ENCODE peak calls at places on chromosomes 6 and 20, in four cellular contexts. H is HepG2, X is GM12878, V is SK-N-SH. A is an unnamed sample.
A peak's percentile ranks its signal among the peaks of the same experiment; 100 is the strongest.

GRCh38 chr20:45998761-45999160 is 9.9 kb upstream of the MMP9 start:
- DNase-seq in X (no peak), V (no peak), H (no peak), A (no peak)

GRCh38 chr6:52130440-52130839 is 43.0 kb upstream of the PKHD1 start:
- DNase-seq in V (no peak), H (no peak), X (no peak), A (no peak)

GRCh38 chr6:21331221-21331620 is 262.3 kb upstream of the SOX4 start:
- DNase-seq in X (no peak), V (no peak), H (no peak), A (no peak)

GRCh38 chr20:63311833-63312243 is 18.9 kb downstream of the COL20A1 start:
- DNase-seq in H (no peak), V (no peak), X (no peak), A (no peak)

GRCh38 chr6:136552054-136552453 is 1.8 kb upstream of the MAP7 start:
- DNase-seq in V (peak; percentile 24), X (no peak), H (no peak), A (no peak)

GRCh38 chr6:84764332-84765049 is at the start of gene TBX18:
- DNase-seq in X (no peak), H (peak; percentile 35), V (peak; percentile 85), A (peak; percentile 85)

GRCh38 chr6:111828799-111829198 is 44.5 kb downstream of the FYN start:
- DNase-seq in V (no peak), X (no peak), H (no peak), A (no peak)

GRCh38 chr6:104642871-104643270 is 216.8 kb downstream of the HACE1 start:
- DNase-seq in X (no peak), V (no peak), H (no peak), A (no peak)

GRCh38 chr6:159760602-159761057 is 1.2 kb upstream of the ACAT2 start:
- DNase-seq in V (no peak), X (no peak), H (peak; percentile 24), A (no peak)

GRCh38 chr6:1611322-1611571 is 1.5 kb downstream of the FOXC1 start:
- DNase-seq in X (no peak), V (peak; percentile 86), H (no peak), A (no peak)

GRCh38 chr20:2237059-2237458 is 58.7 kb upstream of the TGM3 start:
- DNase-seq in X (no peak), H (no peak), V (no peak), A (no peak)

GRCh38 chr6:145731432-145731831 is 3.9 kb downstream of the EPM2A start:
- DNase-seq in X (no peak), H (no peak), V (no peak), A (no peak)

GRCh38 chr6:147099974-147100373 is 104.2 kb upstream of the STXBP5 start:
- DNase-seq in H (no peak), X (no peak), V (no peak), A (no peak)

GRCh38 chr20:37257993-37258392 is 3.6 kb downstream of the GHRH start:
- DNase-seq in X (no peak), V (no peak), H (no peak), A (no peak)

GRCh38 chr6:166330612-166331011 is 11.7 kb downstream of the SFT2D1 start:
- DNase-seq in X (no peak), H (peak; percentile 89), V (peak; percentile 94), A (no peak)

GRCh38 chr20:50862546-50862945 is 67.7 kb downstream of the BCAS4 start:
- DNase-seq in X (no peak), V (no peak), H (no peak), A (no peak)

GRCh38 chr6:6752129-6752528 is 163.6 kb downstream of the LY86 start:
- DNase-seq in V (no peak), X (no peak), H (no peak), A (no peak)

GRCh38 chr20:7989379-7989778 is 30.2 kb downstream of the TMX4 start:
- DNase-seq in H (no peak), X (no peak), V (no peak), A (no peak)

GRCh38 chr20:5844063-5844681 is 94.0 kb downstream of the SHLD1 start:
- DNase-seq in H (peak; percentile 56), V (no peak), X (peak; percentile 78), A (peak; percentile 28)

GRCh38 chr20:18722381-18722780 is 91.2 kb upstream of the SCP2D1 start:
- DNase-seq in X (no peak), H (no peak), V (no peak), A (no peak)

GRCh38 chr20:54938707-54939106 is 463.3 kb downstream of the DOK5 start:
- DNase-seq in H (no peak), V (peak; percentile 48), X (no peak), A (no peak)

DNA sequence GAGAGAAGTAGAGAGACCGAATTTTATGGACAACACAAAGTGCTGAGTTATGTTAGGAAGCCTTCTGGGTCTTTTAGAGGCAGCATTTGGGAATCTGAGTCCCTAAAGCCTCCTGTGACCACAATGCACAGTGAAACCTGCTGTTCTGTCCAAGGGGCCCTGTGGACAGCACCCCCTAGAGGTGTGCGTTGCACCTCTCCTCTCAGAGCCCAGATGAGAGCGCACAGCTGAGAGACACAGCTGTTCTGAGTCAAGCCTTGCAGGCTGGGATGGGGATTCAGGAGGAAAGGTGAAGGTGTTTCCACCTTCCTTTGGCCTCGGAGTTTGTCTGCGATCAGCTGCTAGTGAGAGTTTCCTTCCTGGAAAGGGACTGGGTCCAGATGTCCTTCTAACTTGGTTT is 13.0 kb downstream of the PCK1 start:
- DNase-seq in V (no peak), H (no peak), X (no peak), A (no peak)
- TF ChIP-seq RAD21 in V (no peak), H (no peak), X (no peak), A (peak; percentile 10)

GRCh38 chr6:19697744-19698290 is 139.4 kb upstream of the ID4 start:
- DNase-seq in X (no peak), H (no peak), V (no peak), A (no peak)

GRCh38 chr6:19690676-19691075 is 146.5 kb upstream of the ID4 start:
- DNase-seq in X (no peak), H (no peak), V (no peak), A (no peak)

GRCh38 chr6:19694697-19695096 is 142.5 kb upstream of the ID4 start:
- DNase-seq in V (no peak), H (no peak), X (no peak), A (no peak)

GRCh38 chr6:19691465-19692167 is 145.6 kb upstream of the ID4 start:
- DNase-seq in X (no peak), V (peak; percentile 15), H (no peak), A (no peak)

DNA sequence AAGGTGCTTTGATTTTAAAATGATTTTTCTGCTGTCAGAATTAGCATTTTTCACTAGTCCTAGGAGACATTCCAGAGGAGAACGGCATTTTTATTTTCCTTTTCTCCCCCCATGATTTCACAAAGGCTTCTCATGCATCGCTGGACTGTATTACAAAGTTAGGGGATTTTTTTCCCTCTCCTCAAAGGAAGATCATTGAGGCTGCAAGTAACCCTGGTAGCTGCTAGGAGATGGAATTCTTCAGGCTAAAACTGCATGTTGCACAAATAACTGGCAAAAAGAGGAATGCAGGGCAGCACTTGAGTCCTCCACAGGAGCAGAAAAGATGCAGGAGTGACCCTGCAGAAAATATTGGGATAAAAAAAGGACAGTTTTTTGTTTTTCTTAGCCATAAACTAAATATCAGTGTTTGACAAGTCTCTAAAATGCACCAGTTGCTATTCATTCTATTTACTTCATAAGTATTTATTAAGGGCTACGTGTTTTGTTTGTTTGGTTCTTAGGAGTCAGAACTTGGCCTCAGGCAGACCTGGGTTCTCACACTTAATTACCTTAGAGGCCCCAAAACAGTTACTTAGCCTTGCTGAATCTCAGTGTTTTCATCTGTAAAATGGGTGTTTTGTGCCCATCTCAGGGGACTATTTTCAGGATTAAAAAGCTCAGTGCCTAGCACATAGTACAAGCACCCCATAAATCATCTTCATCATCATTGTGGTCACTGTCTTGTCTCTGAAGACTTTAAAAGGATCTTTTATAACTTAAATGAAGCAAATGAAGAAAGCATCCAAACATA is 144.5 kb upstream of the ID4 start:
- DNase-seq in V (no peak), X (no peak), H (no peak), A (no peak)
- TF ChIP-seq ZBTB33 in V (no peak), X (no peak), H (no peak), A (no peak)

GRCh38 chr6:4550227-4550597 is 226.0 kb upstream of the CDYL start:
- DNase-seq in H (no peak), V (no peak), X (no peak), A (no peak)
- TF ChIP-seq JUND in H (no peak), V (no peak), X (no peak), A (no peak)

GRCh38 chr6:129312865-129313264 is 397.1 kb downstream of the ARHGAP18 start:
- DNase-seq in V (no peak), H (no peak), X (no peak), A (peak; percentile 36)

GRCh38 chr6:129321303-129321702 is 388.7 kb downstream of the ARHGAP18 start:
- DNase-seq in V (no peak), H (no peak), X (no peak), A (no peak)

GRCh38 chr6:129314575-129314974 is 395.4 kb downstream of the ARHGAP18 start:
- DNase-seq in X (no peak), H (no peak), V (no peak), A (no peak)

GRCh38 chr6:129320892-129321291 is 389.1 kb downstream of the ARHGAP18 start:
- DNase-seq in X (no peak), H (no peak), V (no peak), A (no peak)

DNA sequence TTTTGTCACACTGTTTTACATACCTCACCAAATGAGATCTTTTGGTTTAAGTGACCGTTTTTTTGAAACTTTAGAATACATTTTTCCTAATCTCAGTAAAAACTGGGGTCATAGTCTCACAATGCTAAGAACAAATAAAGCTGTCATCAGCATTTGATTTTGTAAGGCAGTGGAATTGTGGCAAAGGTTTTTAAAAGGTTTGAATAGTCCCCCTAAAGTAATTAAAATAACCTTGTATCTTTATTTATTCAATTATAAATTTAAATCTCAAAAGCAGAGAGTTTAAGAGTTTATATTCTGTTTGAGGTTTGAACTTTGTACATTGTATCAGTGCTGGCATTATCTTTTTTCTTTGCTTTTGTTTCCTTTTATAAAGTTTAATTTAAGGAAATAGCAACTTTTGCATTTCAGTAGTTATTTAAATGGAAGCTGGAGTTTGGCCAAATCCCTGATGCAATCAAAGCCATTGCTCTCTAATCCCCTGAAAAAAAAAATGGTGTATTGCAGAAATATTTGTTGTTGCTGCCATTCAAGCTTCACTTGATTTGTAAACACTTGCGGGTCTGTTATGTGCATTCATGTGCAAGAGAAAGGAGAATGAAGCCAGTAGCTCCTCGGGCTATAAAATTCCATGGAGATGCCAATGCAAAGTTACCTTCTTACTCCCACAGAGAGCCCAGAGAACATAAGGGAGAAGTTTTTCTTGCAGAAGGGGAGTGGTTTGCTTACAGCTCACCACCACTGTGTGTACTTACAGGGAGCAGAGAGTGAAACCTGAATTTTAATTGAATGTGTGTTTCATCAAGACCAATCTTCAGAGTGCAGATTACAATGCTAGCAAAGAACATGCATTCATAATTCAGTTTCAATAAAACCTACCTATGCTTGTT is 391.8 kb downstream of the ARHGAP18 start:
- DNase-seq in V (no peak), H (no peak), X (no peak), A (no peak)
- TF ChIP-seq RAD21 in V (no peak), H (no peak), X (no peak), A (no peak)

DNA sequence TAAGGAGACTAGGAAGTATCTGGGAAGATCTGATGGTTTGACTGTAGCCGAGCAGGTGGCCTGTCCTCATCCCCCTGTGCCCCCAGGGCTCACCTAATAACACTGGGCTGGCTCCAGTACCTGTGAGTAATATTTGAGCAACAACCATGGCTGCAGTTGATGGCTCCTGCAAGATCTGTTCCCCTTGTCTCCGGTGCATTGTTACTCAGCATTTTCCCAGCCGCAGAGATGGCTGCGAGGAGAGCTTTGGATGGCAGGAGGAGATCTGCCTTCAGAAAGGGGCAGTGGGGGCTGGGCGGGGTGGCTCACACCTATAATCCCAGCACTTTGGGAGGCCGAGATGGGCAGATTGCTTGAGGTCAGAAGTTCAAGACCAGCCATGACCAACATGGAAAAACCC is 39.3 kb downstream of the PTK7 start:
- DNase-seq in X (no peak), V (no peak), H (no peak), A (no peak)
- TF ChIP-seq ZBTB33 in X (no peak), V (no peak), H (no peak), A (no peak)

GRCh38 chr6:47587503-47587902 is 109.9 kb downstream of the CD2AP start:
- DNase-seq in X (no peak), H (no peak), V (no peak), A (no peak)
- TF ChIP-seq JUND in X (no peak), H (no peak), V (no peak), A (no peak)